ENCODE peak calls at places on chromosomes 11 and 22, in eight cellular contexts. S is ACHN, C is kidney, D is Kasumi-1, V is C1 segment of cervical spinal cord, Q is occipital lobe, U is COLO829, R is amygdala. T is an unnamed sample.

GRCh38 chr11:125381499-125381898 is 114.6 kb downstream of the FEZ1 start:
- DNase-seq in S (no peak), C (peak), D (no peak), V (no peak), Q (peak), U (no peak), R (no peak), T (no peak)

GRCh38 chr11:64810891-64811272 is 531 bp upstream of the MEN1 start:
- DNase-seq in S (no peak), C (peak), D (no peak), V (no peak), Q (no peak), U (no peak), R (no peak), T (no peak)

GRCh38 chr11:85627332-85627997 is at the start of gene DLG2:
- DNase-seq in S (peak), C (no peak), D (peak), V (peak), Q (peak), U (no peak), R (peak), T (peak)

GRCh38 chr11:123409886-123410549 is 20.1 kb upstream of the GRAMD1B start:
- DNase-seq in S (no peak), C (no peak), D (no peak), V (no peak), Q (no peak), U (no peak), R (no peak), T (no peak)

GRCh38 chr11:110373061-110373702 is 56.6 kb upstream of the FDX1 start:
- DNase-seq in S (no peak), C (no peak), D (no peak), V (no peak), Q (no peak), U (no peak), R (no peak), T (no peak)

GRCh38 chr11:59611570-59612565 is 3.7 kb downstream of the OSBP start:
- DNase-seq in S (no peak), C (no peak), D (no peak), V (no peak), Q (no peak), U (no peak), R (no peak), T (no peak)

GRCh38 chr11:73185680-73186293 is 32.3 kb upstream of the P2RY2 start:
- DNase-seq in S (peak), C (peak), D (no peak), V (no peak), Q (no peak), U (no peak), R (no peak), T (no peak)

GRCh38 chr11:113781682-113782081 is 2.1 kb downstream of the CLDN25 start:
- DNase-seq in S (no peak), C (no peak), D (no peak), V (no peak), Q (no peak), U (no peak), R (no peak), T (no peak)

GRCh38 chr11:59668188-59668949 is 468 bp downstream of the PATL1 start:
- DNase-seq in S (peak), C (peak), D (peak), V (peak), Q (no peak), U (peak), R (peak), T (no peak)

GRCh38 chr11:95324826-95325225 is 93.8 kb upstream of the SESN3 start:
- DNase-seq in S (no peak), C (no peak), D (no peak), V (no peak), Q (no peak), U (no peak), R (no peak), T (no peak)

GRCh38 chr22:29205598-29206371 is at the start of gene EMID1:
- DNase-seq in S (peak), C (peak), D (no peak), V (no peak), Q (no peak), U (no peak), R (no peak), T (no peak)

GRCh38 chr11:132472411-132473205 is 1059.7 kb downstream of the OPCML start:
- DNase-seq in S (no peak), C (no peak), D (no peak), V (no peak), Q (peak), U (no peak), R (no peak), T (no peak)

GRCh38 chr22:50199836-50200332 is 927 bp upstream of the SELENOO start:
- DNase-seq in S (no peak), C (no peak), D (no peak), V (no peak), Q (no peak), U (no peak), R (no peak), T (no peak)

GRCh38 chr22:30514252-30514651 is 8.8 kb upstream of the SEC14L4 start:
- DNase-seq in S (no peak), C (no peak), D (no peak), V (no peak), Q (no peak), U (no peak), R (no peak), T (no peak)

GRCh38 chr11:72443016-72443415 is 8.7 kb upstream of the CLPB start:
- DNase-seq in S (no peak), C (no peak), D (no peak), V (no peak), Q (no peak), U (no peak), R (no peak), T (no peak)

T was measured in substantia nigra.